ENCODE peak calls at places on chromosome 21, in eight cellular contexts. One of them, this sample, is unnamed.

GRCh38 chr21:31660134-31660565 is 657 bp downstream of the SOD1 start:
- DNase-seq in HCT116: no peak
- DNase-seq in SK-N-SH: no peak
- DNase-seq in HepG2: no peak
- DNase-seq in GM23338: peak
- DNase-seq in K562: no peak
- DNase-seq in GM12878: no peak
- DNase-seq in Panc1: no peak
- DNase-seq in this sample: peak

GRCh38 chr21:32309906-32310460 is 11.3 kb downstream of the MRAP start:
- DNase-seq in HCT116: no peak
- DNase-seq in SK-N-SH: no peak
- DNase-seq in HepG2: no peak
- DNase-seq in GM23338: peak
- DNase-seq in K562: no peak
- DNase-seq in GM12878: no peak
- DNase-seq in Panc1: no peak
- DNase-seq in this sample: no peak

GRCh38 chr21:44291936-44292811 is 6.5 kb downstream of the AIRE start:
- DNase-seq in HCT116: no peak
- DNase-seq in SK-N-SH: peak
- DNase-seq in HepG2: no peak
- DNase-seq in GM23338: peak
- DNase-seq in K562: peak
- DNase-seq in GM12878: no peak
- DNase-seq in Panc1: no peak
- DNase-seq in this sample: no peak

GRCh38 chr21:38234395-38235142 is 22.2 kb upstream of the KCNJ15 start:
- DNase-seq in HCT116: no peak
- DNase-seq in SK-N-SH: no peak
- DNase-seq in HepG2: no peak
- DNase-seq in GM23338: no peak
- DNase-seq in K562: no peak
- DNase-seq in GM12878: no peak
- DNase-seq in Panc1: no peak
- DNase-seq in this sample: no peak

GRCh38 chr21:32306021-32306780 is 7.5 kb downstream of the MRAP start:
- DNase-seq in HCT116: no peak
- DNase-seq in SK-N-SH: peak
- DNase-seq in HepG2: peak
- DNase-seq in GM23338: peak
- DNase-seq in K562: peak
- DNase-seq in GM12878: no peak
- DNase-seq in Panc1: no peak
- DNase-seq in this sample: no peak

GRCh38 chr21:15197696-15198095 is 132.9 kb upstream of the NRIP1 start:
- DNase-seq in HCT116: no peak
- DNase-seq in SK-N-SH: no peak
- DNase-seq in HepG2: no peak
- DNase-seq in GM23338: no peak
- DNase-seq in K562: no peak
- DNase-seq in GM12878: no peak
- DNase-seq in Panc1: no peak
- DNase-seq in this sample: no peak

GRCh38 chr21:44920694-44921604 is at the start of gene ITGB2:
- DNase-seq in HCT116: no peak
- DNase-seq in SK-N-SH: no peak
- DNase-seq in HepG2: no peak
- DNase-seq in GM23338: peak
- DNase-seq in K562: no peak
- DNase-seq in GM12878: no peak
- DNase-seq in Panc1: no peak
- DNase-seq in this sample: no peak

GRCh38 chr21:16195896-16196443 is 466.2 kb downstream of the USP25 start:
- DNase-seq in HCT116: no peak
- DNase-seq in SK-N-SH: no peak
- DNase-seq in HepG2: no peak
- DNase-seq in GM23338: no peak
- DNase-seq in K562: no peak
- DNase-seq in GM12878: no peak
- DNase-seq in Panc1: no peak
- DNase-seq in this sample: no peak

GRCh38 chr21:43890042-43890441 is 25.0 kb downstream of the AGPAT3 start:
- DNase-seq in HCT116: no peak
- DNase-seq in SK-N-SH: no peak
- DNase-seq in HepG2: no peak
- DNase-seq in GM23338: peak
- DNase-seq in K562: peak
- DNase-seq in GM12878: no peak
- DNase-seq in Panc1: no peak
- DNase-seq in this sample: no peak

GRCh38 chr21:37248298-37248697 is 18.8 kb downstream of the VPS26C start:
- DNase-seq in HCT116: no peak
- DNase-seq in SK-N-SH: no peak
- DNase-seq in HepG2: no peak
- DNase-seq in GM23338: no peak
- DNase-seq in K562: no peak
- DNase-seq in GM12878: no peak
- DNase-seq in Panc1: no peak
- DNase-seq in this sample: no peak

GRCh38 chr21:26846036-26846931 is 1.1 kb upstream of the ADAMTS1 start:
- DNase-seq in HCT116: no peak
- DNase-seq in SK-N-SH: peak
- DNase-seq in HepG2: no peak
- DNase-seq in GM23338: peak
- DNase-seq in K562: no peak
- DNase-seq in GM12878: no peak
- DNase-seq in Panc1: no peak
- DNase-seq in this sample: no peak

GRCh38 chr21:46092026-46092764 is 5.7 kb upstream of the COL6A2 start:
- DNase-seq in HCT116: no peak
- DNase-seq in SK-N-SH: no peak
- DNase-seq in HepG2: no peak
- DNase-seq in GM23338: no peak
- DNase-seq in K562: no peak
- DNase-seq in GM12878: no peak
- DNase-seq in Panc1: no peak
- DNase-seq in this sample: no peak

DNA sequence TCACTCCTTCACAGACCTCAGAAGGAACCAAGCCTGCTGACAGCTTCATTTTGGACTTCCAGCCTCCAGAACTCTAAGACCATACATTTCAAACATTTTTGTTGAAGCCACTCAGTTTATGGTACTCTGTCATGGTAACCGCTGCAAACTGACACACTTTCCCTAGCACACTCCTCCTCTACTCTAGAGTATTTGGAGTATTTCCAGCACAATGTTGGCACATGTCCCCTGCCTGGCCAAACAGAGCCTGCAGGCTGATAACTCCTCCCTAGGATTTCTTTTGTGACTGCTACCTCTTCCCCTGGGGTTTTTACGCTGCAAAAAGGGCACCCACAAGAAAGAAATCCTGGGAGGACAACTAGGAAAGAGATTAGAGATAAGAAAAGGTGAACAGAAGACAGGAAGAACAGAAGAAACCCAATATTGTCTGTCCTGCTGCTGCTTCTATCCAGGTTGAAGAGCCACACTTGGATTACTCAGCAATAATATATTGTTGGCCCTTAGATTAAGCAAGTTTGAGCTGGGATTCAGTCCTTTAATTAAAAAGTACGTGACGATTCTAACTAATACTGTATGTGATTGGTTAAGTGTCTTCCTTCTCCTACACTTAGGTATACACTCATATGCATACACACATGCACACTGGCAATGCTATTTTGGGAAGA is 844.1 kb downstream of the LTN1 start:
- DNase-seq in HCT116: no peak
- DNase-seq in SK-N-SH: no peak
- DNase-seq in HepG2: no peak
- DNase-seq in GM23338: no peak
- DNase-seq in K562: no peak
- DNase-seq in GM12878: no peak
- DNase-seq in Panc1: no peak
- DNase-seq in this sample: no peak
- TF ChIP-seq REST in HCT116: no peak
- TF ChIP-seq REST in SK-N-SH: no peak
- TF ChIP-seq REST in HepG2: no peak
- TF ChIP-seq REST in GM23338: no peak
- TF ChIP-seq REST in K562: no peak
- TF ChIP-seq REST in GM12878: no peak
- TF ChIP-seq REST in Panc1: no peak
- TF ChIP-seq REST in this sample: no peak

DNA sequence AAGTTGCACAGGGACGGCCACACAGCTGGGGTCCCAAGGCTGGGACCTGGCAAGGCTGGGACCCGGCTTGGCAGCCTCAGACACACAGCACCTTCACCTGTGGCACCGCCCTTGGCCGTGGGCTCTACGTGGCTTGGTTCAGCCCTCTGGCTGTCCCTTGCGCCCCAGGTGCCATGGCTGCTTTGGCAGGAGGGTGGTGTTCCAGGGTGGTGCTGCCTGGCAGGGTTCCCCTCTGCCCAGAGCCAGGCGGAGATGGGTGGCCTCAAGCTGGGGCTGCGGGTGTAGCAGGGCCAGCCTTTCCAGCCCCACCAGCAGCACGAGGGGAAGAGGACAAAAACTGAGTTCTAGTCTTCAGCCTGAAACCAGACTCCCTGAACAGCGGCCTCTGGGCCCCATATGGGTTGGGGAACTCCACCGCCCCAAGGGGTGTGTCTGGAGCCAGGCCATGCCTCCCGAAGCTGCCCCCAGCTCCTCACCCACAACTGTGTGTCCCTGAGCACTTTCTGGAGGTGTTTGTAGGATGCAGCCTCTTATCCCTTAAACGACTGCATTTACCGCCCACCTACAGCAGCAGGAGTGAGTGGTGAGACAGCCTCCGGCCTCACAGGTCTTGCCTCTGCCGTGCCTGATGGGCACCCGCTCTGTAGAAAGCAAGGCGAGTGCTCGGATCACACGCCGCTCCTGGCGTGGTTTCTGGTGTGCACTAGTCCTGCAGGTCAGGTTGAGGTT is 92.3 kb downstream of the PDE9A start:
- DNase-seq in HCT116: no peak
- DNase-seq in SK-N-SH: no peak
- DNase-seq in HepG2: no peak
- DNase-seq in GM23338: no peak
- DNase-seq in K562: no peak
- DNase-seq in GM12878: no peak
- DNase-seq in Panc1: no peak
- DNase-seq in this sample: no peak
- TF ChIP-seq REST in HCT116: no peak
- TF ChIP-seq REST in SK-N-SH: no peak
- TF ChIP-seq REST in HepG2: no peak
- TF ChIP-seq REST in GM23338: no peak
- TF ChIP-seq REST in K562: no peak
- TF ChIP-seq REST in GM12878: no peak
- TF ChIP-seq REST in Panc1: no peak
- TF ChIP-seq REST in this sample: no peak

GRCh38 chr21:41426656-41427311 is 745 bp downstream of the MX1 start:
- DNase-seq in HCT116: no peak
- DNase-seq in SK-N-SH: peak
- DNase-seq in HepG2: no peak
- DNase-seq in GM23338: peak
- DNase-seq in K562: no peak
- DNase-seq in GM12878: no peak
- DNase-seq in Panc1: no peak
- DNase-seq in this sample: no peak
- TF ChIP-seq REST in HCT116: no peak
- TF ChIP-seq REST in SK-N-SH: no peak
- TF ChIP-seq REST in HepG2: no peak
- TF ChIP-seq REST in GM23338: no peak
- TF ChIP-seq REST in K562: no peak
- TF ChIP-seq REST in GM12878: no peak
- TF ChIP-seq REST in Panc1: no peak
- TF ChIP-seq REST in this sample: no peak

GRCh38 chr21:25563399-25564116 is 43.7 kb downstream of the MRPL39 start:
- DNase-seq in HCT116: no peak
- DNase-seq in SK-N-SH: no peak
- DNase-seq in HepG2: no peak
- DNase-seq in GM23338: no peak
- DNase-seq in K562: no peak
- DNase-seq in GM12878: peak
- DNase-seq in Panc1: no peak
- DNase-seq in this sample: no peak

GRCh38 chr21:25566645-25567044 is 40.6 kb downstream of the MRPL39 start:
- DNase-seq in HCT116: no peak
- DNase-seq in SK-N-SH: no peak
- DNase-seq in HepG2: no peak
- DNase-seq in GM23338: no peak
- DNase-seq in K562: no peak
- DNase-seq in GM12878: no peak
- DNase-seq in Panc1: no peak
- DNase-seq in this sample: no peak

GRCh38 chr21:25564349-25564948 is 42.8 kb downstream of the MRPL39 start:
- DNase-seq in HCT116: no peak
- DNase-seq in SK-N-SH: no peak
- DNase-seq in HepG2: no peak
- DNase-seq in GM23338: no peak
- DNase-seq in K562: no peak
- DNase-seq in GM12878: no peak
- DNase-seq in Panc1: no peak
- DNase-seq in this sample: no peak

GRCh38 chr21:25567472-25567871 is 39.8 kb downstream of the MRPL39 start:
- DNase-seq in HCT116: no peak
- DNase-seq in SK-N-SH: no peak
- DNase-seq in HepG2: no peak
- DNase-seq in GM23338: no peak
- DNase-seq in K562: no peak
- DNase-seq in GM12878: peak
- DNase-seq in Panc1: no peak
- DNase-seq in this sample: no peak

DNA sequence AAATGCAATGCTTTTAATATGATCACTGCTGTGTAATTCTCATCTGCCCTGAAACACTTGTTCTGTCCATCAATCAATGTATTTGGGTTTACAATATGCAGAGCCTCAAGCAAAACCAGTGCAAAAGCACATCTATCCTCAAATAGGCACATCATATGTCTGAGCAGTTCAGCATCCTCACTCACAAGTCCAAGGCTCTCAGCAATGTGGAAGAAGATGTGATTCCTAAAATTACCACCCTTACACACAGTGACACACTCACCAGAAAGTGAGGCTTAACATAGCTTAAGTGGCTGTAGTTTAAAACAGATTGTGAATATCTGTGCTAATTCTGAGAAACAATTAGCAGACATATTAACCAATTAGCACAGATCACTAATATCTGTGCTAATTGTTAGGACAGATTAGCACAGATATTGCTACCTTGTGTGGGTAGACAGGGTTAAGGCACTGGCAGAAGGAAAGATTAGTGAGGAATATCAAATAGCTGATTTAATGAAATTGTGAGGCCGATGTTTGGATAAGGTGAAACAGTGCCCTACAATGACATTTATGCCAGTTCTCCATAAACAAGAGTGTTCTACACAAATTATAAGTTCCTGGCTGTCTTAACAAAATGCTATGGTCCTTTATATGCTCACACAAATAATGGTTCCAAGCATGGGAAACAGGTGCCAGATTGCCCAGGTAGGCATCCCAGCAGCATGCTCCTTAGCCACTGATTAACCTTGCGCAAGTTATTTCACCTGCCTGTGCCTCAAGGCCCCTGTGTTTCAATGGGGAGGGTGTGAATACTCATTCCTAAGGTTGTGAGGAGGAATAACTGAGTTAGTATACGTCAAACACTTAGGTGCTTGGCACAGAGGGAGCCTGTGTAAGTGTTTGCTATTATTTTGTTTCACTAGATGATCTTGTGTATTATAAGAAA is 41.7 kb downstream of the MRPL39 start:
- DNase-seq in HCT116: no peak
- DNase-seq in SK-N-SH: no peak
- DNase-seq in HepG2: no peak
- DNase-seq in GM23338: no peak
- DNase-seq in K562: no peak
- DNase-seq in GM12878: no peak
- DNase-seq in Panc1: no peak
- DNase-seq in this sample: no peak
- TF ChIP-seq REST in HCT116: no peak
- TF ChIP-seq REST in SK-N-SH: no peak
- TF ChIP-seq REST in HepG2: no peak
- TF ChIP-seq REST in GM23338: no peak
- TF ChIP-seq REST in K562: no peak
- TF ChIP-seq REST in GM12878: no peak
- TF ChIP-seq REST in Panc1: no peak
- TF ChIP-seq REST in this sample: no peak